ENCODE peak calls at places on chromosomes 5 and 9, in four cellular contexts. Z, E, J and U are unnamed samples.

GRCh38 chr9:105880517-105880916 is 186.2 kb downstream of the TMEM38B start:
- DNase-seq in Z (no peak), E (no peak), J (no peak), U (no peak)

GRCh38 chr9:131530930-131531832 is at the start of gene UCK1:
- DNase-seq in Z (no peak), E (peak), J (peak), U (peak)

GRCh38 chr5:52665544-52665943 is 122.2 kb upstream of the ITGA1 start:
- DNase-seq in Z (no peak), E (no peak), J (no peak), U (no peak)

GRCh38 chr5:6439588-6440550 is 8.8 kb upstream of the UBE2QL1 start:
- DNase-seq in Z (no peak), E (no peak), J (no peak), U (no peak)

GRCh38 chr9:73269430-73270101 is 117.9 kb downstream of the ANXA1 start:
- DNase-seq in Z (no peak), E (no peak), J (no peak), U (no peak)

GRCh38 chr5:33146916-33147315 is 293.8 kb upstream of the TARS1 start:
- DNase-seq in Z (no peak), E (no peak), J (no peak), U (no peak)

GRCh38 chr9:114606597-114607207 is 4.4 kb upstream of the TMEM268 start:
- DNase-seq in Z (no peak), E (no peak), J (no peak), U (no peak)

GRCh38 chr5:130571076-130571475 is 594.0 kb downstream of the HINT1 start:
- DNase-seq in Z (no peak), E (no peak), J (no peak), U (no peak)

GRCh38 chr5:177362871-177363507 is 5.3 kb downstream of the RGS14 start:
- DNase-seq in Z (no peak), E (peak), J (peak), U (peak)

GRCh38 chr5:159010611-159011497 is 88.9 kb downstream of the EBF1 start:
- DNase-seq in Z (no peak), E (no peak), J (peak), U (peak)

GRCh38 chr9:37253377-37253937 is 133.1 kb downstream of the ZCCHC7 start:
- DNase-seq in Z (no peak), E (no peak), J (no peak), U (no peak)

GRCh38 chr9:81614335-81614734 is 75.0 kb downstream of the TLE1 start:
- DNase-seq in Z (no peak), E (no peak), J (no peak), U (no peak)

GRCh38 chr9:95024097-95024671 is 293.3 kb downstream of the FANCC start:
- DNase-seq in Z (no peak), E (no peak), J (no peak), U (peak)

GRCh38 chr5:43702815-43703214 is 99.8 kb downstream of the NNT start:
- DNase-seq in Z (peak), E (no peak), J (no peak), U (no peak)

GRCh38 chr9:33239922-33240321 is at the start of gene SPINK4:
- DNase-seq in Z (no peak), E (no peak), J (no peak), U (no peak)

GRCh38 chr5:60727032-60727431 is 27.1 kb upstream of the DEPDC1B start:
- DNase-seq in Z (no peak), E (no peak), J (no peak), U (no peak)

GRCh38 chr5:159800131-159800830 is 116.0 kb upstream of the ADRA1B start:
- DNase-seq in Z (no peak), E (no peak), J (no peak), U (no peak)

GRCh38 chr5:74309050-74309449 is 331.5 kb downstream of the ENC1 start:
- DNase-seq in Z (no peak), E (no peak), J (no peak), U (no peak)

GRCh38 chr9:90878562-90878961 is 76.9 kb downstream of the SYK start:
- DNase-seq in Z (no peak), E (peak), J (no peak), U (no peak)

GRCh38 chr5:54460181-54460919 is 4.9 kb downstream of the HSPB3 start:
- DNase-seq in Z (no peak), E (no peak), J (no peak), U (no peak)

GRCh38 chr5:66660401-66660800 is 64.2 kb downstream of the MAST4 start:
- DNase-seq in Z (no peak), E (no peak), J (no peak), U (no peak)

GRCh38 chr9:131732061-131732526 is 7.8 kb downstream of the RAPGEF1 start:
- DNase-seq in Z (no peak), E (peak), J (no peak), U (no peak)

GRCh38 chr5:32057157-32058096 is 116.7 kb downstream of the GOLPH3 start:
- DNase-seq in Z (no peak), E (no peak), J (no peak), U (no peak)
- TF ChIP-seq CTCF in Z (peak), E (peak), J (no peak), U (peak)

DNA sequence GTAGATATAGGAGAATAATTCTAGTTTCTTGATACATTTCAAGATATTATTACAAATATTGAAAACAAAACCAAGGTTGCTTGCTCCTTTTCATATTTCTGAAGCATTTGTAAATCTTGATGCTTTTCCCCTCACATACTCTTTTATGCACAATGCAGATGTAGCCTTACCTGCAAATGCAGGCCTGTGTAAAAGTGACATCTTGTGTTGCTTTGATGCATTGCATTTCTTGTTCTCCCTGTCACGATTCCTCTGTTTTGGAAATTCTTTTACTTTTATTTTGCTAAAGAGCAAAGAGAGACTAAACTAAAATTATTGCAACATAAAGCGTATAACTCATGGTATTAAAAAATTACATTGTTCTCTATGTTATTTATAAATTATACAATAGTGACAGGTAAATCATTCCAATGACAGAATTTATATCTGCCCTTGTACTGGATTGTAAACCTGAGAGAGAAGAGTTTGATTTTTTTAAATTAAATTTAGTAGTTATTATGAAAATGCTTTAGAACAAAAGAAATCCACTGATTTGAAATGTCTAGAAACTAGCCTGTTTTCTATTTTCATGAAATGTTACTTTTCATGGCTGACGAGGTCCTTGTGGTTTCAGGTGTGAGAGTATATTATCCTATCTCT is 970.0 kb downstream of the MAT2B start:
- DNase-seq in Z (no peak), E (peak), J (peak), U (no peak)
- TF ChIP-seq CTCF in Z (peak), E (peak), J (peak), U (peak)

DNA sequence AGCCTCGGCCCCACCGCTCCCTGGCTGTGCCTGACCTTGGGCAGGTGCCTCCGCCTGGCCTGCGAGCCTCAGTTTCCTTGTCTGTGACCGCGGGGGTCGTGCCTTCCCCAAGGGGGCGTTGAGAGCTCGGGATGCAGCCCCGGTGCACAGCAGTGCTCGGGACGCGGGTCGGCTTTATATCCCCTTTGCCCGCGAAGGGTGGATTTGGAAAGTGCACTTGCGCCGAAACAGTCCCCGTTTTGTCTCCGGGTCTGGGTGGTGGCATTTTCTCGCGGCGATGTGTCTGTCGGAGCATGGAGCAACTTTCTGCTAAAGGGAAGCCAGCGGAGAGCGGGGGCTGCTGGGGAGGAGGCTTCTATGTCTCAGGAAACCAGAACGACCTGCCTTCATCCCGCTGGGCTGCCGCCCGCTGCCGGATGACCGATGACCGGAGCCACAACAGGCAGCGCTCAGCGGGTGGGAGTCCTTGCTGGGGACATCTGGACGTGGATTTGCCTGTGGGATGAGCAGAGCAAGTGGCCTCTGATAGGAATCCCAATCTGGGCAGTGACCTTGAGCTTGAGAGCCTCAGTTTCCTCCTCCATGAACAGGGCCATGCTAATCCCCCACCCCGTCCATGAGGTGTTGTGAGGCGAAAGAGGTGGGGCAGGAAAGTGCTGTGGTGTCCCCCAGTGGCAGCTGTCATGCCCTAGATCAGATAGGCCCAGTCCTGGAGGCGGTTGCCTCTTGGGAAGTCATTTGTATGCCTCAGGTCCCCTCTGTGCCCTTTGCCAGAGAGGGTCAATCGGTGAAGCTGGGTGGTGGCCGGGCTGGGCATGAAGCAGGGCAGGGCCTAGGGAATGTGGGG is 651 bp downstream of the HRH2 start:
- DNase-seq in Z (no peak), E (no peak), J (no peak), U (peak)
- TF ChIP-seq CTCF in Z (no peak), E (no peak), J (no peak), U (no peak)

GRCh38 chr5:179698935-179699639 is at the start of gene CANX:
- DNase-seq in Z (no peak), E (peak), J (no peak), U (no peak)
- TF ChIP-seq CTCF in Z (no peak), E (no peak), J (no peak), U (no peak)